ENCODE peak calls at places on chromosomes 16 and 17, in six cellular contexts. A, F, C, Q, O and T are unnamed samples.

GRCh38 chr17:81157848-81158687 is 7.2 kb upstream of the PVALEF start:
- DNase-seq in A (no peak), F (no peak), C (no peak), Q (no peak), O (no peak), T (no peak)

GRCh38 chr16:86508947-86509758 is 1.2 kb upstream of the FOXF1 start:
- DNase-seq in A (no peak), F (peak; percentile 82), C (no peak), Q (peak; percentile 18), O (no peak), T (no peak)

GRCh38 chr17:6455321-6455705 is 11.1 kb downstream of the PIMREG start:
- DNase-seq in A (no peak), F (no peak), C (no peak), Q (peak; percentile 46), O (no peak), T (no peak)

GRCh38 chr17:151886-152859 is 14.8 kb downstream of the SCGB1C2 start:
- DNase-seq in A (no peak), F (peak; percentile 46), C (no peak), Q (no peak), O (no peak), T (no peak)

GRCh38 chr16:89277049-89277448 is 59.5 kb downstream of the ZNF778 start:
- DNase-seq in A (no peak), F (no peak), C (no peak), Q (no peak), O (no peak), T (no peak)

GRCh38 chr16:68311316-68311620 is 449 bp downstream of the PRMT7 start:
- DNase-seq in A (no peak), F (peak; percentile 53), C (no peak), Q (peak; percentile 68), O (no peak), T (no peak)

GRCh38 chr17:39742856-39743436 is 5.2 kb downstream of the GRB7 start:
- DNase-seq in A (no peak), F (no peak), C (no peak), Q (no peak), O (no peak), T (peak; percentile 8)

GRCh38 chr16:81005644-81006471 is 827 bp downstream of the CMC2 start:
- DNase-seq in A (no peak), F (no peak), C (peak; percentile 43), Q (no peak), O (no peak), T (no peak)

GRCh38 chr17:81890447-81891302 is 711 bp downstream of the ALYREF start:
- DNase-seq in A (no peak), F (no peak), C (peak; percentile 52), Q (peak; percentile 43), O (no peak), T (no peak)

GRCh38 chr17:16406742-16407674 is 8.4 kb upstream of the TRPV2 start:
- DNase-seq in A (no peak), F (peak; percentile 34), C (no peak), Q (no peak), O (no peak), T (no peak)

GRCh38 chr17:27945333-27945616 is 52.1 kb upstream of the LYRM9 start:
- DNase-seq in A (no peak), F (no peak), C (no peak), Q (no peak), O (no peak), T (no peak)

GRCh38 chr17:72916991-72917390 is 175.5 kb downstream of the SLC39A11 start:
- DNase-seq in A (no peak), F (no peak), C (no peak), Q (no peak), O (no peak), T (no peak)

GRCh38 chr16:54175169-54175551 is 111.4 kb downstream of the IRX3 start:
- DNase-seq in A (no peak), F (no peak), C (no peak), Q (no peak), O (no peak), T (no peak)